ENCODE peak calls at places on chromosomes 16 and 17, in four cellular contexts. One of them, this sample, is unnamed.

GRCh38 chr16:1010266-1010665 is 28.7 kb downstream of the SOX8 start:
- DNase-seq in IMR-90: no peak
- DNase-seq in prostate gland: no peak
- DNase-seq in adrenal gland: no peak
- DNase-seq in this sample: no peak

GRCh38 chr17:45320931-45321461 is 4.2 kb upstream of the MAP3K14 start:
- DNase-seq in adrenal gland: peak; percentile 59
- DNase-seq in IMR-90: peak; percentile 97
- DNase-seq in prostate gland: peak; percentile 71
- DNase-seq in this sample: no peak

GRCh38 chr17:77957215-77957868 is 1.2 kb upstream of the TNRC6C start:
- DNase-seq in IMR-90: peak; percentile 29
- DNase-seq in adrenal gland: peak; percentile 22
- DNase-seq in prostate gland: no peak
- DNase-seq in this sample: no peak

GRCh38 chr17:53227101-53227500 is 595.6 kb upstream of the KIF2B start:
- DNase-seq in prostate gland: no peak
- DNase-seq in adrenal gland: no peak
- DNase-seq in IMR-90: no peak
- DNase-seq in this sample: no peak

GRCh38 chr17:16593356-16594102 is 24.5 kb upstream of the ZNF287 start:
- DNase-seq in prostate gland: no peak
- DNase-seq in IMR-90: peak; percentile 22
- DNase-seq in adrenal gland: no peak
- DNase-seq in this sample: no peak

GRCh38 chr17:2819921-2820501 is 23.8 kb downstream of the RAP1GAP2 start:
- DNase-seq in adrenal gland: no peak
- DNase-seq in prostate gland: no peak
- DNase-seq in IMR-90: no peak
- DNase-seq in this sample: no peak

GRCh38 chr17:49861150-49861884 is 13.4 kb upstream of the TAC4 start:
- DNase-seq in adrenal gland: peak; percentile 47
- DNase-seq in IMR-90: peak; percentile 27
- DNase-seq in prostate gland: peak; percentile 33
- DNase-seq in this sample: peak; percentile 40

GRCh38 chr16:27322858-27323780 is 9.3 kb downstream of the IL4R start:
- DNase-seq in adrenal gland: no peak
- DNase-seq in prostate gland: no peak
- DNase-seq in IMR-90: no peak
- DNase-seq in this sample: no peak

GRCh38 chr16:19123535-19124178 is 9.9 kb downstream of the ITPRIPL2 start:
- DNase-seq in prostate gland: peak; percentile 77
- DNase-seq in adrenal gland: peak; percentile 74
- DNase-seq in IMR-90: no peak
- DNase-seq in this sample: no peak

GRCh38 chr17:5472511-5472910 is 3.7 kb upstream of the DHX33 start:
- DNase-seq in IMR-90: no peak
- DNase-seq in prostate gland: no peak
- DNase-seq in adrenal gland: no peak
- DNase-seq in this sample: no peak

GRCh38 chr17:55540414-55541091 is 29.3 kb upstream of the SMIM36 start:
- DNase-seq in prostate gland: no peak
- DNase-seq in adrenal gland: no peak
- DNase-seq in IMR-90: peak; percentile 16
- DNase-seq in this sample: no peak

GRCh38 chr17:18319604-18320256 is 4.6 kb downstream of the SMCR8 start:
- DNase-seq in IMR-90: peak; percentile 68
- DNase-seq in prostate gland: peak; percentile 39
- DNase-seq in adrenal gland: peak; percentile 63
- DNase-seq in this sample: no peak

GRCh38 chr17:70344356-70345060 is 175.2 kb downstream of the KCNJ2 start:
- DNase-seq in adrenal gland: no peak
- DNase-seq in IMR-90: peak; percentile 27
- DNase-seq in prostate gland: no peak
- DNase-seq in this sample: no peak

GRCh38 chr17:61393550-61393903 is 6.1 kb upstream of the TBX2 start:
- DNase-seq in prostate gland: no peak
- DNase-seq in adrenal gland: no peak
- DNase-seq in IMR-90: peak; percentile 18
- DNase-seq in this sample: no peak

DNA sequence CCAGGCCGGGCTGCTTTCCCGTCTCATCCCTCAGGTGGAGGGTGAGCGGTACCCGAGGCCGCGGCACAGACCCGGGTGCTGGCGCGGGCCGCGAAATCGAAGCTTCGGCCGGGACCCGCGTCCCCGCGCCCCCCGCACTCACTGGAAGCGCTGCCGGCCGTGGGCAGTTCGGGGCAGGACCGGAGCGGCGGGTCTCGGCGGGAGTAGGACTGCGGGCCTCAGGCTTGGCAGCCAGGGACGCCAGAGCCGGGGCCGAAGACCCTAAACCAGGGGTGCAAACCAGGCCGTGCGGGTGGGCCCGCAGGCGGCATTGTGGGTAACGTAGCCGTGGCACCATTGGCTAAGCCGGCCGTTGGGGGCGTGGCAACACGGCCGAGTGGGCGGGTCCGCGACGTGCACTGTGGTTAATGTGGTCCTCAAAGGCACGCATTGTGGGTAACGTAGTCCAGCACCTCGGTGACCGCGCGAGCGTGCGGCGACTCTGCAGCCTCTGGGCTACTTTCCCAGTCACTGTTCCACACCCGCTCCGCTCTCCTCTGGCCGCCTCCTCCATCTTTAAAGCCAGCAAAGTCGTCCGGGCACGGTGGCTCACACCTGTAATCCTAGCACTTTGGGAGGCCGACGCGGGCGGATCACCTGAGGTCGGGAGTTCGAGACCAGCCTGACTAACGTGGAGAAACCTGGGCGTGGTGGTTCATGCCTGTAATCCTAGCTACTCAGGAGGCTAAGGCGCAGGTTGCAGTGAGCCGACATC is at the start of gene ZNF500:
- DNase-seq in adrenal gland: peak; percentile 98
- DNase-seq in IMR-90: peak; percentile 95
- DNase-seq in prostate gland: peak; percentile 97
- DNase-seq in this sample: peak; percentile 99
- TF ChIP-seq POLR2A in adrenal gland: peak; percentile 47
- TF ChIP-seq POLR2A in IMR-90: peak; percentile 74
- TF ChIP-seq POLR2A in prostate gland: peak; percentile 79
- TF ChIP-seq POLR2A in this sample: peak; percentile 66

DNA sequence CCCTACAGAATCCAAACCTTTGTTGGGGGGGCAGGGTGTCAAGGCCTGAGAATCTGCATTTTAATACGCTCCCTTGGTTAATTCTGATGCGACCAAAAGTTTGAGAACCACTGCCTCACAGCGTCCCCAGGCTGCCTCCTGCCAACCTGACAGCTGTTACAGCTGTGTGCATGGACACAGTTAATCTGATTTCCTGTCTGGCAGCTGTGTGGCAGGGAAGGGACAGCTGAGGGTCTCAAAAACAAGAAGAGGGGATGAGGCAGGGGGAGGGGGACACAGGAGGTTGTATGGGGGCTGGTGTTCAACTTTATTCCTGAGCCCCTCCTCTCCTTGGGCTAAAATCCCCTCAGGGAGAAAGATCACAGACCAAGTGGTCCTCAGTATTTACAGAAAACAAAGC is 17.5 kb downstream of the HDAC5 start:
- DNase-seq in adrenal gland: no peak
- DNase-seq in prostate gland: no peak
- DNase-seq in IMR-90: no peak
- DNase-seq in this sample: no peak
- H3K4me1 ChIP-seq in adrenal gland: peaks cover 34% of the 10 kb centered on the region
- H3K4me1 ChIP-seq in prostate gland: peaks cover 17% of the 10 kb centered on the region
- H3K4me1 ChIP-seq in IMR-90: peaks cover 44% of the 10 kb centered on the region
- H3K4me1 ChIP-seq in this sample: peaks cover 28% of the 10 kb centered on the region

DNA sequence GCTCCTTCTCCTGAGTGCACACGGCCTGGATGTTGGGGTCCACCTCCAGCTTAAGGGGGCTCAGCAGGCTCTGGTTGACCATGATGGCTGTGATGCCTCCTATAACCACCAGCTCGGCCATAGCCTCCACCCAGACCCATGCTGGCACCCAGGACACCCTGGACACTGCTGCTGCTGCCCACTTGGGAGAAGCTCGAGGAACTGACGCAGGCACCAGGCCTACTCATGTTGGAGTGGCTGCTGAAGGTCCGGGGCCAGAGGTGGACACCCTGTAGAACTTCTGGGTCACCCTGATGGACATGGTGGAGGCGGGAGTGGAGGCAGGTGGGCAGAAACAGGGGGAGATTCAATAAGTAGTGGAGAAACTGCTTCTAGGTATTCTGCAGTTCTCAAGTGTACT is 28.0 kb downstream of the IKZF3 start:
- DNase-seq in adrenal gland: no peak
- DNase-seq in prostate gland: no peak
- DNase-seq in IMR-90: no peak
- DNase-seq in this sample: no peak
- TF ChIP-seq POLR2A in adrenal gland: no peak
- TF ChIP-seq POLR2A in prostate gland: no peak
- TF ChIP-seq POLR2A in IMR-90: no peak
- TF ChIP-seq POLR2A in this sample: no peak

DNA sequence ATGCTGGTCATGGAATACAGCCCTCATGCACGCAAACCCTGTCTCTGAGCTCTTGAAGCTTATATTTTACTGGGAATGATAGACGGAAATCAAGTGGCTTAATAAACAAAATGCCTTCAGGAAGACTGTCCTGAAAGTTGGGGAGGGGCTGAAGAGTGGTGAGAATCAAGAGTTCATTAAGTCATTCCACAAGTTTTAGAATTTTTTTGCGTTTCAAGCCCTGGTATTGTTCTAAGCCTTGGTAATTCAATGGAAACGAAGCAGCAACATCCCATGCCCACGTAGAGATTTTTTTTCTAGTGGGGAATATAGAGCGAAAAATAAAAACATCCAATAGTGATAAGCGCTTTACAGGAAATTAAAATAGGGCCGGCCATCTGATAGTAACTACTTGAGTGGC is 532 bp downstream of the PFAS start:
- DNase-seq in prostate gland: no peak
- DNase-seq in adrenal gland: no peak
- DNase-seq in IMR-90: no peak
- DNase-seq in this sample: no peak
- H3K4me1 ChIP-seq in prostate gland: no peaks in the 10 kb centered on the region
- H3K4me1 ChIP-seq in adrenal gland: no peaks in the 10 kb centered on the region
- H3K4me1 ChIP-seq in IMR-90: no peaks in the 10 kb centered on the region
- H3K4me1 ChIP-seq in this sample: no peaks in the 10 kb centered on the region

DNA sequence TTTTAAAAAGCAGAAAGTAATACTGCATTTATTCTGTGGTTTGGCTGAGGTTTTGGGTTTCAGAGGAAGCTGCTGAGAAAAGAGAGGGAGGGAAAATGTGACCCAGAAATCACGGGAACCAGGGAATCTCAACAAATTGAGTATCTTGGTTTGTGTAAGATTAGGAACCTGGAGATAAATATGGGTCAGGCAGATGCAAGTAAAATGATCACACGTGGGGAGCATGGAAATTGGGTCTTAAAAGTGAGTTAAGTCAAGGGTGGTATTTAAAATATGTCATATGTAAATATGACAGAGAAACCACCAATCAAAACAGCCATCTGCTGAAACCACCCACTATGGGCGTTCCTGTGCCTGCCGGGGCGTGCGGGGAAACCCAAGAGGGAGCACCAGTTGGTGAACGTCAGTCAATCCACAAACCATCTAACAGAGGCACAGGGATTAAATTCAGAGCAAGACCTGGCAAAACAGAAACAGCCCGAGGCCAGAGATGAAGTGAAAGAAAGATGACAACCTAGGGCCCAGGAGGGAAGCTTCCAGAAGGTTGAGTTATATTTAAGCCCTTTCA is 33.4 kb downstream of the CDH13 start:
- DNase-seq in adrenal gland: no peak
- DNase-seq in IMR-90: peak; percentile 63
- DNase-seq in prostate gland: no peak
- DNase-seq in this sample: no peak
- TF ChIP-seq POLR2A in adrenal gland: no peak
- TF ChIP-seq POLR2A in IMR-90: no peak
- TF ChIP-seq POLR2A in prostate gland: no peak
- TF ChIP-seq POLR2A in this sample: no peak

GRCh38 chr17:57463103-57463885 is 207.0 kb downstream of the MSI2 start:
- DNase-seq in prostate gland: no peak
- DNase-seq in IMR-90: peak; percentile 95
- DNase-seq in adrenal gland: no peak
- DNase-seq in this sample: no peak
- H3K4me1 ChIP-seq in prostate gland: no peaks in the 10 kb centered on the region
- H3K4me1 ChIP-seq in IMR-90: peaks cover 16% of the 10 kb centered on the region
- H3K4me1 ChIP-seq in adrenal gland: peaks cover 9% of the 10 kb centered on the region
- H3K4me1 ChIP-seq in this sample: no peaks in the 10 kb centered on the region

DNA sequence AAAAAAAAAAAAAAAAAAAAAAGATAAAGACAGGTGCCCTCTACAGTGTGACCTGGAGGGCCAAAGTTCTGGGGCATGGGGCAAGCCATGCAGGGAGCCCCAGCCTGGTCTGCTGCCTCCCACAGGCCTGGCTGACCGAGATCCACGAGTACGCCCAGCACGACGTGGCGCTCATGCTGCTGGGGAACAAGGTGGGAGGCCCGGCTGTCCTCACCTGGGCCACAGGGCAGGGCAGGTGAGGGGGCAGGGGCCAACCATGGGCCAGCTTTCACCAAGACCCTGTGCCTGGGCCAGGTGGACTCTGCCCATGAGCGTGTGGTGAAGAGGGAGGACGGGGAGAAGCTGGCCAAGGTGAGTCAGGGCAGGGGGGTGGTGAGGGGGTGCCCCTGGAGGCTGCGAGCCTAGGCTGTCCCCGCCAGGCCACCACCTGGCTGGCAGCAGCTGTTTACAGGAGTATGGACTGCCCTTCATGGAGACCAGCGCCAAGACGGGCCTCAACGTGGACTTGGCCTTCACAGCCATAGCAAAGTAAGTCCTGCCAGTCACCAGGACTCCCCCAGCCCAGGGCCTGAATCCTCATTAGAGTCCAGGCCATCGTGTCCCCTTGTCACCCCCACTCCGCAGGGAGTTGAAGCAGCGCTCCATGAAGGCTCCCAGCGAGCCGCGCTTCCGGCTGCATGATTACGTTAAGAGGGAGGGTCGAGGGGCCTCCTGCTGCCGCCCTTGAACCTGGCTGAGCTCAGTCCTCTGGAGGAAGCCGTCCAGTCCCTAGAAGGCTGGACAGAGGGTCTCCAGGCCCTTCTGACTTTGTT is 2.7 kb upstream of the TRAF7 start:
- DNase-seq in adrenal gland: no peak
- DNase-seq in IMR-90: no peak
- DNase-seq in prostate gland: no peak
- DNase-seq in this sample: no peak
- TF ChIP-seq POLR2A in adrenal gland: no peak
- TF ChIP-seq POLR2A in IMR-90: peak; percentile 39
- TF ChIP-seq POLR2A in prostate gland: no peak
- TF ChIP-seq POLR2A in this sample: no peak

GRCh38 chr16:81505011-81505660 is 60.5 kb downstream of the CMIP start:
- DNase-seq in adrenal gland: no peak
- DNase-seq in IMR-90: no peak
- DNase-seq in prostate gland: no peak
- DNase-seq in this sample: no peak

GRCh38 chr16:81500833-81501521 is 56.4 kb downstream of the CMIP start:
- DNase-seq in prostate gland: peak; percentile 37
- DNase-seq in IMR-90: peak; percentile 81
- DNase-seq in adrenal gland: no peak
- DNase-seq in this sample: no peak

GRCh38 chr16:81498351-81498750 is 53.7 kb downstream of the CMIP start:
- DNase-seq in IMR-90: no peak
- DNase-seq in adrenal gland: no peak
- DNase-seq in prostate gland: no peak
- DNase-seq in this sample: no peak

GRCh38 chr16:81499576-81500380 is 55.2 kb downstream of the CMIP start:
- DNase-seq in IMR-90: no peak
- DNase-seq in adrenal gland: no peak
- DNase-seq in prostate gland: peak; percentile 26
- DNase-seq in this sample: no peak

GRCh38 chr16:81502396-81503060 is 57.9 kb downstream of the CMIP start:
- DNase-seq in adrenal gland: no peak
- DNase-seq in prostate gland: no peak
- DNase-seq in IMR-90: no peak
- DNase-seq in this sample: no peak
- H3K4me1 ChIP-seq in adrenal gland: no peaks in the 10 kb centered on the region
- H3K4me1 ChIP-seq in prostate gland: no peaks in the 10 kb centered on the region
- H3K4me1 ChIP-seq in IMR-90: peaks cover 6% of the 10 kb centered on the region
- H3K4me1 ChIP-seq in this sample: no peaks in the 10 kb centered on the region

This sample was measured in uterus.